ENCODE peak calls at places on chromosome 22, in ten cellular contexts. One of them, this sample, is unnamed.

GRCh38 chr22:50473855-50474671 is 772 bp downstream of the SBF1 start:
- DNase-seq in GM12878: no peak
- DNase-seq in HCT116: no peak
- DNase-seq in HL-60: no peak
- DNase-seq in upper lobe of left lung: peak
- DNase-seq in transverse colon: peak
- DNase-seq in stomach: peak
- DNase-seq in GM23338: peak
- DNase-seq in H1: no peak
- DNase-seq in prostate gland: no peak
- DNase-seq in this sample: no peak

GRCh38 chr22:50085211-50085999 is at the start of gene MLC1:
- DNase-seq in H1: no peak
- DNase-seq in stomach: no peak
- DNase-seq in GM12878: no peak
- DNase-seq in prostate gland: no peak
- DNase-seq in GM23338: no peak
- DNase-seq in HCT116: no peak
- DNase-seq in HL-60: peak
- DNase-seq in upper lobe of left lung: no peak
- DNase-seq in transverse colon: no peak
- DNase-seq in this sample: peak

GRCh38 chr22:19325296-19325950 is 33.9 kb upstream of the CLTCL1 start:
- DNase-seq in transverse colon: no peak
- DNase-seq in upper lobe of left lung: no peak
- DNase-seq in H1: no peak
- DNase-seq in GM12878: no peak
- DNase-seq in GM23338: no peak
- DNase-seq in HCT116: no peak
- DNase-seq in HL-60: no peak
- DNase-seq in stomach: no peak
- DNase-seq in prostate gland: no peak
- DNase-seq in this sample: no peak

GRCh38 chr22:46163498-46163897 is 13.2 kb downstream of the PPARA start:
- DNase-seq in upper lobe of left lung: no peak
- DNase-seq in HCT116: no peak
- DNase-seq in transverse colon: no peak
- DNase-seq in prostate gland: no peak
- DNase-seq in stomach: no peak
- DNase-seq in HL-60: no peak
- DNase-seq in H1: no peak
- DNase-seq in GM12878: no peak
- DNase-seq in GM23338: no peak
- DNase-seq in this sample: no peak

GRCh38 chr22:19036229-19036522 is 86.0 kb downstream of the DGCR2 start:
- DNase-seq in upper lobe of left lung: no peak
- DNase-seq in GM23338: no peak
- DNase-seq in H1: no peak
- DNase-seq in HL-60: no peak
- DNase-seq in transverse colon: no peak
- DNase-seq in prostate gland: no peak
- DNase-seq in stomach: no peak
- DNase-seq in HCT116: no peak
- DNase-seq in GM12878: no peak
- DNase-seq in this sample: no peak

GRCh38 chr22:42396621-42397331 is 35.4 kb downstream of the NFAM1 start:
- DNase-seq in transverse colon: peak
- DNase-seq in stomach: no peak
- DNase-seq in prostate gland: no peak
- DNase-seq in H1: no peak
- DNase-seq in upper lobe of left lung: peak
- DNase-seq in GM23338: peak
- DNase-seq in HCT116: peak
- DNase-seq in HL-60: no peak
- DNase-seq in GM12878: no peak
- DNase-seq in this sample: no peak

GRCh38 chr22:42065408-42066132 is 5.0 kb downstream of the NAGA start:
- DNase-seq in GM23338: peak
- DNase-seq in transverse colon: no peak
- DNase-seq in prostate gland: no peak
- DNase-seq in HL-60: no peak
- DNase-seq in HCT116: no peak
- DNase-seq in H1: peak
- DNase-seq in GM12878: no peak
- DNase-seq in upper lobe of left lung: no peak
- DNase-seq in stomach: no peak
- DNase-seq in this sample: no peak

GRCh38 chr22:22025320-22026156 is 43.0 kb upstream of the TOP3B start:
- DNase-seq in HL-60: no peak
- DNase-seq in GM23338: no peak
- DNase-seq in GM12878: no peak
- DNase-seq in HCT116: no peak
- DNase-seq in transverse colon: no peak
- DNase-seq in upper lobe of left lung: no peak
- DNase-seq in stomach: no peak
- DNase-seq in H1: no peak
- DNase-seq in prostate gland: no peak
- DNase-seq in this sample: no peak

DNA sequence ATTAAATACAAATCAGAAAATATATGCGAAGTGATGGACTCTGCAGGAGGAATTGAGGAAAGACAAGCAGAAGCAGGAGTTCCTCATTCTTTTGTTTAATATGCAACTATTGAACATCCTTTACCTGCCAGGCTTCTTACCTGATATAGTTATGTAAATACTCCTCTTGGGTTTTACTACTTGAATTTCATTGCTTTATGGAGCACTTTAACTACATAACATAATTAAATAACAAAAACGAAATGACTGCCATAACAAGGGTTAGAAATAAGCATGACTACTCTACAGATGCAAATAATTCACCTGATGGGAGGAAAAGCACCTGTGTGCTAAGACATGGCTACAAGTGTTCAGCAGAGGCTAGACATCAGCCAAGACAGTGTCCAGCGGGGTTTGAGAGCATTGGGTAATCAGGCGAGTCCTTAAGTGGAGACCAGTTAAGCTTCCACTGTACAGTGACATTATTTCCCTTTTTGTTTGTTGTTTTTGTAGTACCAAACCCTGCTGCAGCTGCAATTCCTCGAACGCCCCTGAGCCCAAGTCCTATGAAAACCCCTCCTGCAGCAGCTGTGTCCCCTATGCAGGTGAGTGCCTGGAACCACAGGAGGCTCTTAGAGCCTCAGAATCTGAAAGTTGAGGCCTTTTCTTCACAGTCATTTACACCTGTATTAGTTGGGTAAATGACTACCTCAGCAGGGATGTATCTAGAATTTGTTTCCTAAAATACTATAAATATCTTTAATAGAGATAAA is 67.4 kb downstream of the SPECC1L start:
- DNase-seq in HL-60: no peak
- DNase-seq in stomach: no peak
- DNase-seq in upper lobe of left lung: peak
- DNase-seq in prostate gland: no peak
- DNase-seq in H1: no peak
- DNase-seq in HCT116: no peak
- DNase-seq in GM12878: no peak
- DNase-seq in transverse colon: no peak
- DNase-seq in GM23338: peak
- DNase-seq in this sample: no peak
- H3K4me3 ChIP-seq in HL-60: no peak
- H3K4me3 ChIP-seq in stomach: no peak
- H3K4me3 ChIP-seq in upper lobe of left lung: no peak
- H3K4me3 ChIP-seq in prostate gland: no peak
- H3K4me3 ChIP-seq in H1: peak
- H3K4me3 ChIP-seq in HCT116: no peak
- H3K4me3 ChIP-seq in GM12878: no peak
- H3K4me3 ChIP-seq in transverse colon: no peak
- H3K4me3 ChIP-seq in GM23338: peak
- H3K4me3 ChIP-seq in this sample: no peak

GRCh38 chr22:35612903-35613302 is 4.2 kb downstream of the MB start:
- DNase-seq in GM23338: no peak
- DNase-seq in GM12878: no peak
- DNase-seq in H1: no peak
- DNase-seq in upper lobe of left lung: no peak
- DNase-seq in prostate gland: no peak
- DNase-seq in stomach: no peak
- DNase-seq in transverse colon: no peak
- DNase-seq in HL-60: no peak
- DNase-seq in HCT116: no peak
- DNase-seq in this sample: no peak

GRCh38 chr22:35611891-35612576 is 5.1 kb downstream of the MB start:
- DNase-seq in GM12878: peak
- DNase-seq in prostate gland: peak
- DNase-seq in transverse colon: peak
- DNase-seq in GM23338: no peak
- DNase-seq in upper lobe of left lung: no peak
- DNase-seq in HCT116: no peak
- DNase-seq in stomach: no peak
- DNase-seq in HL-60: no peak
- DNase-seq in H1: no peak
- DNase-seq in this sample: no peak

GRCh38 chr22:35616043-35616442 is 1.1 kb downstream of the MB start:
- DNase-seq in stomach: no peak
- DNase-seq in transverse colon: no peak
- DNase-seq in prostate gland: no peak
- DNase-seq in upper lobe of left lung: no peak
- DNase-seq in GM23338: no peak
- DNase-seq in GM12878: no peak
- DNase-seq in HL-60: no peak
- DNase-seq in H1: no peak
- DNase-seq in HCT116: no peak
- DNase-seq in this sample: no peak

GRCh38 chr22:35615156-35615555 is 2.0 kb downstream of the MB start:
- DNase-seq in GM12878: no peak
- DNase-seq in stomach: no peak
- DNase-seq in HCT116: no peak
- DNase-seq in transverse colon: no peak
- DNase-seq in H1: no peak
- DNase-seq in HL-60: no peak
- DNase-seq in GM23338: no peak
- DNase-seq in upper lobe of left lung: no peak
- DNase-seq in prostate gland: no peak
- DNase-seq in this sample: no peak

DNA sequence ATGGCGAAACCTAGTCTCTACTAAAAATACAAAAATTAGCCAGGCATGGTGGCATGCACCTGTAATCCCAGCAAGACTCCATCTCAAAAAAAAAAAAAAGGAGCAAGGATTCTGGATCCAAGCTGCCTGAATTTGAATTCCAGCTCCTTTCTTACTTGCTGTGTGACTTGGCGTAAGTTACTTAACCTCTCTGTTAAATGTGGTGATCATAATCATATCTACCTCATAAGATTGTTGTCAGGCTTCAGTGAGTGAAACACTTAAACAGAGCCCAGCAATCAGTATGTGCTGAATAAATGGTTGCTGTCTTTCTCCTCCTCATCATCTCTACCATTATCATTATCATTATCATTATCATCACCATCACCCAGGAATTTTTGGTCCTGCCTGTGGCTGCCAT is 2.7 kb downstream of the MB start:
- DNase-seq in stomach: no peak
- DNase-seq in HL-60: no peak
- DNase-seq in H1: no peak
- DNase-seq in prostate gland: no peak
- DNase-seq in GM23338: no peak
- DNase-seq in HCT116: no peak
- DNase-seq in GM12878: no peak
- DNase-seq in transverse colon: no peak
- DNase-seq in upper lobe of left lung: no peak
- DNase-seq in this sample: no peak
- TF ChIP-seq POLR2AphosphoS5 in stomach: no peak
- TF ChIP-seq POLR2AphosphoS5 in HL-60: no peak
- TF ChIP-seq POLR2AphosphoS5 in H1: no peak
- TF ChIP-seq POLR2AphosphoS5 in prostate gland: no peak
- TF ChIP-seq POLR2AphosphoS5 in GM23338: no peak
- TF ChIP-seq POLR2AphosphoS5 in HCT116: no peak
- TF ChIP-seq POLR2AphosphoS5 in GM12878: no peak
- TF ChIP-seq POLR2AphosphoS5 in transverse colon: no peak
- TF ChIP-seq POLR2AphosphoS5 in upper lobe of left lung: no peak
- TF ChIP-seq POLR2AphosphoS5 in this sample: no peak

GRCh38 chr22:29798318-29798717 is 31.1 kb downstream of the UQCR10 start:
- DNase-seq in HCT116: no peak
- DNase-seq in H1: no peak
- DNase-seq in transverse colon: no peak
- DNase-seq in GM23338: no peak
- DNase-seq in HL-60: peak
- DNase-seq in stomach: no peak
- DNase-seq in upper lobe of left lung: no peak
- DNase-seq in prostate gland: no peak
- DNase-seq in GM12878: peak
- DNase-seq in this sample: no peak

GRCh38 chr22:29798801-29799200 is 31.6 kb downstream of the UQCR10 start:
- DNase-seq in HL-60: no peak
- DNase-seq in prostate gland: peak
- DNase-seq in H1: no peak
- DNase-seq in GM23338: no peak
- DNase-seq in stomach: peak
- DNase-seq in transverse colon: no peak
- DNase-seq in upper lobe of left lung: no peak
- DNase-seq in GM12878: no peak
- DNase-seq in HCT116: no peak
- DNase-seq in this sample: no peak

GRCh38 chr22:29793396-29793795 is 26.2 kb downstream of the UQCR10 start:
- DNase-seq in stomach: no peak
- DNase-seq in upper lobe of left lung: no peak
- DNase-seq in transverse colon: no peak
- DNase-seq in HCT116: no peak
- DNase-seq in prostate gland: no peak
- DNase-seq in HL-60: no peak
- DNase-seq in H1: no peak
- DNase-seq in GM23338: no peak
- DNase-seq in GM12878: no peak
- DNase-seq in this sample: no peak

GRCh38 chr22:29797351-29797750 is 30.2 kb downstream of the UQCR10 start:
- DNase-seq in transverse colon: no peak
- DNase-seq in HCT116: no peak
- DNase-seq in H1: no peak
- DNase-seq in GM12878: peak
- DNase-seq in prostate gland: no peak
- DNase-seq in GM23338: no peak
- DNase-seq in upper lobe of left lung: peak
- DNase-seq in HL-60: peak
- DNase-seq in stomach: no peak
- DNase-seq in this sample: no peak

GRCh38 chr22:29795663-29796062 is 28.5 kb downstream of the UQCR10 start:
- DNase-seq in upper lobe of left lung: no peak
- DNase-seq in HCT116: no peak
- DNase-seq in stomach: no peak
- DNase-seq in H1: no peak
- DNase-seq in transverse colon: no peak
- DNase-seq in HL-60: no peak
- DNase-seq in GM23338: no peak
- DNase-seq in GM12878: no peak
- DNase-seq in prostate gland: peak
- DNase-seq in this sample: no peak
- H3K4me3 ChIP-seq in upper lobe of left lung: no peak
- H3K4me3 ChIP-seq in HCT116: no peak
- H3K4me3 ChIP-seq in stomach: no peak
- H3K4me3 ChIP-seq in H1: no peak
- H3K4me3 ChIP-seq in transverse colon: no peak
- H3K4me3 ChIP-seq in HL-60: no peak
- H3K4me3 ChIP-seq in GM23338: no peak
- H3K4me3 ChIP-seq in GM12878: no peak
- H3K4me3 ChIP-seq in prostate gland: no peak
- H3K4me3 ChIP-seq in this sample: no peak

GRCh38 chr22:38750104-38750503 is 5.7 kb downstream of the SUN2 start:
- DNase-seq in H1: no peak
- DNase-seq in HL-60: no peak
- DNase-seq in upper lobe of left lung: no peak
- DNase-seq in GM23338: no peak
- DNase-seq in stomach: no peak
- DNase-seq in transverse colon: no peak
- DNase-seq in prostate gland: no peak
- DNase-seq in GM12878: no peak
- DNase-seq in HCT116: no peak
- DNase-seq in this sample: no peak

GRCh38 chr22:38751066-38751421 is 4.8 kb downstream of the SUN2 start:
- DNase-seq in stomach: no peak
- DNase-seq in HCT116: no peak
- DNase-seq in transverse colon: no peak
- DNase-seq in H1: no peak
- DNase-seq in HL-60: no peak
- DNase-seq in prostate gland: no peak
- DNase-seq in GM12878: no peak
- DNase-seq in GM23338: no peak
- DNase-seq in upper lobe of left lung: no peak
- DNase-seq in this sample: no peak

GRCh38 chr22:38753894-38754246 is 1.9 kb downstream of the SUN2 start:
- DNase-seq in upper lobe of left lung: no peak
- DNase-seq in stomach: no peak
- DNase-seq in prostate gland: no peak
- DNase-seq in GM23338: no peak
- DNase-seq in H1: no peak
- DNase-seq in HL-60: no peak
- DNase-seq in transverse colon: no peak
- DNase-seq in GM12878: no peak
- DNase-seq in HCT116: no peak
- DNase-seq in this sample: no peak

GRCh38 chr22:38750638-38751037 is 5.2 kb downstream of the SUN2 start:
- DNase-seq in GM12878: no peak
- DNase-seq in upper lobe of left lung: no peak
- DNase-seq in H1: no peak
- DNase-seq in HL-60: no peak
- DNase-seq in GM23338: no peak
- DNase-seq in HCT116: no peak
- DNase-seq in stomach: no peak
- DNase-seq in prostate gland: no peak
- DNase-seq in transverse colon: no peak
- DNase-seq in this sample: no peak

GRCh38 chr22:38751422-38752346 is 4.1 kb downstream of the SUN2 start:
- DNase-seq in HL-60: peak
- DNase-seq in GM23338: no peak
- DNase-seq in stomach: peak
- DNase-seq in upper lobe of left lung: peak
- DNase-seq in prostate gland: peak
- DNase-seq in H1: no peak
- DNase-seq in GM12878: peak
- DNase-seq in transverse colon: peak
- DNase-seq in HCT116: no peak
- DNase-seq in this sample: no peak
- TF ChIP-seq POLR2AphosphoS5 in HL-60: peak
- TF ChIP-seq POLR2AphosphoS5 in GM23338: no peak
- TF ChIP-seq POLR2AphosphoS5 in stomach: no peak
- TF ChIP-seq POLR2AphosphoS5 in upper lobe of left lung: peak
- TF ChIP-seq POLR2AphosphoS5 in prostate gland: peak
- TF ChIP-seq POLR2AphosphoS5 in H1: no peak
- TF ChIP-seq POLR2AphosphoS5 in GM12878: peak
- TF ChIP-seq POLR2AphosphoS5 in transverse colon: no peak
- TF ChIP-seq POLR2AphosphoS5 in HCT116: no peak
- TF ChIP-seq POLR2AphosphoS5 in this sample: no peak